ENCODE peak calls at places on chromosomes 12 and 14, in nine cellular contexts. I is A549; L is CD8-positive, alpha-beta T cell; H is lung; N is neuronal stem cell; U is lower lobe of right lung; Y is spleen; P is H9; Z is PC-3. A is an unnamed sample.

GRCh38 chr14:68548194-68549056 is 244.4 kb downstream of the ZFP36L1 start:
- DNase-seq in I (peak; percentile 80), L (no peak), H (peak; percentile 74), N (peak; percentile 51), U (peak; percentile 78), Y (no peak), P (no peak), Z (peak; percentile 97), A (no peak)

GRCh38 chr12:53733051-53733812 is 6.0 kb upstream of the CALCOCO1 start:
- DNase-seq in I (no peak), L (no peak), H (no peak), N (no peak), U (no peak), Y (no peak), P (no peak), Z (peak; percentile 74), A (no peak)

GRCh38 chr14:95472819-95473251 is 43.6 kb downstream of the SYNE3 start:
- DNase-seq in I (no peak), L (no peak), H (no peak), N (no peak), U (no peak), Y (no peak), P (no peak), Z (no peak), A (no peak)

GRCh38 chr14:67510836-67511235 is 22.3 kb upstream of the PLEKHH1 start:
- DNase-seq in I (no peak), L (no peak), H (no peak), N (no peak), U (no peak), Y (no peak), P (no peak), Z (no peak), A (no peak)

GRCh38 chr12:114774181-114774580 is 90.2 kb upstream of the TBX3 start:
- DNase-seq in I (peak; percentile 16), L (no peak), H (no peak), N (no peak), U (no peak), Y (peak; percentile 37), P (no peak), Z (peak; percentile 31), A (no peak)

GRCh38 chr12:6823161-6824084 is 1.8 kb downstream of the GPR162 start:
- DNase-seq in I (no peak), L (no peak), H (no peak), N (no peak), U (no peak), Y (no peak), P (no peak), Z (no peak), A (no peak)

GRCh38 chr14:83744901-83745300 is 1785.0 kb upstream of the FLRT2 start:
- DNase-seq in I (no peak), L (no peak), H (no peak), N (no peak), U (no peak), Y (no peak), P (no peak), Z (no peak), A (no peak)

GRCh38 chr14:105901226-105901625 is 374.8 kb downstream of the TMEM121 start:
- DNase-seq in I (no peak), L (no peak), H (no peak), N (no peak), U (no peak), Y (no peak), P (no peak), Z (no peak), A (no peak)

GRCh38 chr12:23949212-23950010 is at the start of gene SOX5:
- DNase-seq in I (no peak), L (no peak), H (peak; percentile 39), N (peak; percentile 73), U (peak; percentile 46), Y (no peak), P (peak; percentile 61), Z (no peak), A (no peak)

GRCh38 chr12:113435367-113435766 is 13.2 kb downstream of the SDSL start:
- DNase-seq in I (no peak), L (no peak), H (no peak), N (no peak), U (no peak), Y (no peak), P (no peak), Z (no peak), A (no peak)

GRCh38 chr12:31405021-31405420 is 79.1 kb upstream of the SINHCAF start:
- DNase-seq in I (no peak), L (no peak), H (no peak), N (no peak), U (no peak), Y (no peak), P (no peak), Z (no peak), A (no peak)

GRCh38 chr12:68733661-68734071 is 12.3 kb upstream of the SLC35E3 start:
- DNase-seq in I (no peak), L (no peak), H (no peak), N (no peak), U (no peak), Y (no peak), P (no peak), Z (peak; percentile 15), A (no peak)

GRCh38 chr12:62290804-62291203 is 30.6 kb downstream of the USP15 start:
- DNase-seq in I (no peak), L (no peak), H (no peak), N (no peak), U (no peak), Y (no peak), P (no peak), Z (no peak), A (no peak)

GRCh38 chr12:43277630-43278267 is 274.3 kb downstream of the ADAMTS20 start:
- DNase-seq in I (peak; percentile 31), L (no peak), H (no peak), N (no peak), U (no peak), Y (no peak), P (no peak), Z (peak; percentile 92), A (no peak)

GRCh38 chr14:100104523-100105300 is 39.5 kb downstream of the EVL start:
- DNase-seq in I (no peak), L (no peak), H (no peak), N (no peak), U (no peak), Y (no peak), P (no peak), Z (peak; percentile 77), A (no peak)

DNA sequence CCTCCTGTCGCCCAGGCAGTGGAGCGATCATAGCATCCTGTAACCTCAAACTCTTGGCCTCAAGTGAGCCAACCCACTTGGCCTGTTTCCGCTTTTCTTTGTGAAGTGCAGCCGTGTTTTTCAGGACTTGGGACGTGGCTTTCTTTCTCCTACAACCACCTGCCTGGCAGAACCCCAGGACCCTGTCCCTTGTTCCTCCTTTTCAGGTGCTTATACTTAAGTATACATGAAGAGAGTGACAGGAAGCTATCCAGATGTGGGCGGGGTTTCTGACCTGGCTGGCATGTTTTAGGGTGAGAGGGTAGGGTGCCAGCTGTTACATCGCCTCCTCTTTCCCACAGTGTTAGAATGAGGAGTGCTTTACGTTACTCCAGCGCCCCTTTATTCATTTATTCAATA is 684 bp downstream of the ZNF140 start:
- DNase-seq in I (no peak), L (no peak), H (peak; percentile 31), N (no peak), U (no peak), Y (peak; percentile 73), P (no peak), Z (no peak), A (no peak)
- H3K9me3 ChIP-seq in I (peaks cover 90% of the 10 kb centered on the region), L (peaks cover 50% of the 10 kb centered on the region), H (peaks cover 26% of the 10 kb centered on the region), N (peaks cover 36% of the 10 kb centered on the region), U (peaks cover 76% of the 10 kb centered on the region), Y (peaks cover 83% of the 10 kb centered on the region), P (peaks cover 29% of the 10 kb centered on the region), Z (peaks cover 35% of the 10 kb centered on the region), A (peaks cover 33% of the 10 kb centered on the region)

DNA sequence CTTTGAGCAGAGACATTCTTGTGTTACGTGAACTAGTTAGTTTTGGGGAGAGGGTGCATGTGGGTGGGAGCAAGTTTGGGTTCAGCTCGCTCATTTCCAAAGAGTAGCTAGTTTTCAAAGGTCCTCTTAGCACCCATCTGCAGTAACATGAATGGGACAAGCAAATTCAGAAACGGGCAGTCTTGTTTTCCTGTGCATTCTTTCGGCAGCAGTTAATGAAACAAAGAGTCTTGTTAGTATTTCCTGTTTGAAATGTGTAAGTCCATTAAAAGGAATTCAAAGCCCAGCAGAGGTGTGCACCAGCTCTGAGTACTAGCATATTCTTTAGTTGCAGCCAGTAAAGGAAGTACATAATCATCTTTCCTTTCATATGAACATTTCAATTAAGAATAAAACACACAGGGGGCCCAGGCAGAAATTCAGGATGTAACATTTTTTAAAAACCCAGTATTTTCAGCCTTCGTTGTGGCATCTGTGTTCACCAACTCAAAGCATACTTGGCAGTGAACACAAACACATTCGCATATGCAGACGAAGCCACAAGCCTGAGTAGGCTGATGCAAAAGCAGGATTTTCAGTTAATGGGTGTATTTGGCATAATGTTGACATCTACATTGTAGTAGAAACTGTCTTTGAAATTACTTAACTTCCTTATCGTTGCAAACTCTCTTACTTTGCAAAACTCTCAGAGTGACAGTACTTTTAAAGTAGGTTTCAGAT is 570.0 kb upstream of the FLRT2 start:
- DNase-seq in I (no peak), L (no peak), H (no peak), N (no peak), U (no peak), Y (no peak), P (no peak), Z (no peak), A (no peak)
- H3K9me3 ChIP-seq in I (no peaks in the 10 kb centered on the region), L (no peaks in the 10 kb centered on the region), H (peaks cover 5% of the 10 kb centered on the region), N (peaks cover 2% of the 10 kb centered on the region), U (no peaks in the 10 kb centered on the region), Y (no peaks in the 10 kb centered on the region), P (no peaks in the 10 kb centered on the region), Z (peaks cover 4% of the 10 kb centered on the region), A (no peaks in the 10 kb centered on the region)

DNA sequence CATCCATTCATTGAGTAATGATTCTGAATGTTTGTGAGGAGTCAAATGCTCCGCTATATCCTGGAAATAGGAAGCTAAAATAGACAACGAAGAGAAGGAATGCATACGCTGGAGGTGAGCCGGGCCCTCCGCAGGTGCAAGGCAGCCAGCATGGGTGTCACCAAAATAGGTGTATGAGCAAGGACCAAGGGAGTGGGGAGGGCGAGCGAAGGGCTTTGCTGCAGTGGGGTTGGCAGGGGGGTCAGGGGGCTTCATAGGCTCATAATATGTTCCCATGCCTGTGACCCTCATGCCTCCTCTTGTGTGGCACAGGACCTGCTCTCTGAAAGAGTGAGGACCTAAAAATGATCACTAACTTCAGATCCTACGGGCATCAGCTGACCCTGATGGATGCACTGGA is 73.0 kb downstream of the PRMT8 start:
- DNase-seq in I (no peak), L (no peak), H (no peak), N (no peak), U (no peak), Y (no peak), P (no peak), Z (no peak), A (no peak)
- H3K9me3 ChIP-seq in I (peaks cover 2% of the 10 kb centered on the region), L (no peaks in the 10 kb centered on the region), H (peaks cover 3% of the 10 kb centered on the region), N (no peaks in the 10 kb centered on the region), U (no peaks in the 10 kb centered on the region), Y (no peaks in the 10 kb centered on the region), P (no peaks in the 10 kb centered on the region), Z (no peaks in the 10 kb centered on the region), A (no peaks in the 10 kb centered on the region)

DNA sequence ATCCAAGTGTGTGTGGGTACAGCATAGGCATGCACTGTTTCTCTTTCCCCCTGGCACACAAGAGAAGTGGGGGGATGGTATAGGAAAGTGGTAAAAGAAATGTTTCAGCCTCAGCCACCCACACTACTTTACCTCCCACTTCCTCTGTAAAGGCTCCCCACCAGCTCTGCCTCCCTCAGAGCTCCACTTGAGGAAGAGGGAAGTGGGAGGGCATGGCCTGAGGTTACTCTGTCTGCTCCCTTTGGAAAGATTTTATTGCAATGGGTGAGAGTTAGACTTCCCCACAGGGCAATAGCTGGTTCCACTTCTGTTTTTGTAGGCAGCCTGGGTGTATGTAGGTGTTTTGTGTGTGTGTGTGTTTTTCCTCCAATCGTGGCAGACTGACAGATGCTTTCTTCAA is 145.3 kb downstream of the SSPN start:
- DNase-seq in I (no peak), L (no peak), H (no peak), N (no peak), U (peak; percentile 77), Y (no peak), P (no peak), Z (no peak), A (no peak)
- H3K9me3 ChIP-seq in I (no peaks in the 10 kb centered on the region), L (no peaks in the 10 kb centered on the region), H (no peaks in the 10 kb centered on the region), N (no peaks in the 10 kb centered on the region), U (no peaks in the 10 kb centered on the region), Y (no peaks in the 10 kb centered on the region), P (no peaks in the 10 kb centered on the region), Z (no peaks in the 10 kb centered on the region), A (no peaks in the 10 kb centered on the region)

A was measured in naive thymus-derived CD4-positive, alpha-beta T cell.